ENCODE peak calls at places on chromosomes 5 and 9, in six cellular contexts. K is CD8-positive, alpha-beta T cell; G is stimulated activated CD4-positive, alpha-beta T cell treated with anti-CD3 and anti-CD28 coated beads, Interleukin-2, amount 100 ng/mL, for 48 hours; P is NCI-H510A; X is WTC11; A is HTR-8/SVneo. L is an unnamed sample.

GRCh38 chr9:117430813-117431212 is 16.0 kb upstream of the ASTN2 start:
- DNase-seq in K (no peak), G (no peak), P (no peak), X (no peak), A (no peak), L (no peak)

GRCh38 chr5:140555747-140556312 is 1.4 kb downstream of the SRA1 start:
- DNase-seq in K (no peak), G (no peak), P (no peak), X (no peak), A (no peak), L (no peak)

GRCh38 chr5:102654559-102655354 is 100.3 kb upstream of the PAM start:
- DNase-seq in K (no peak), G (no peak), P (no peak), X (no peak), A (no peak), L (no peak)

GRCh38 chr5:128546658-128547281 is 8.7 kb upstream of the FBN2 start:
- DNase-seq in K (no peak), G (no peak), P (peak), X (no peak), A (no peak), L (no peak)

GRCh38 chr5:173762930-173763329 is 125.2 kb upstream of the CPEB4 start:
- DNase-seq in K (no peak), G (no peak), P (no peak), X (no peak), A (no peak), L (no peak)

GRCh38 chr5:134227259-134227658 is 1.4 kb upstream of the PPP2CA start:
- DNase-seq in K (no peak), G (peak), P (peak), X (peak), A (no peak), L (peak)

GRCh38 chr9:97689401-97689800 is 7.7 kb downstream of the XPA start:
- DNase-seq in K (no peak), G (no peak), P (no peak), X (no peak), A (no peak), L (no peak)

GRCh38 chr5:177147239-177147638 is 13.7 kb downstream of the NSD1 start:
- DNase-seq in K (no peak), G (no peak), P (no peak), X (no peak), A (no peak), L (no peak)

GRCh38 chr9:134211811-134212460 is 47.6 kb upstream of the RNU6ATAC start:
- DNase-seq in K (no peak), G (no peak), P (no peak), X (no peak), A (no peak), L (no peak)

GRCh38 chr9:122367065-122367464 is 3.8 kb upstream of the PTGS1 start:
- DNase-seq in K (no peak), G (no peak), P (no peak), X (no peak), A (no peak), L (no peak)

GRCh38 chr9:132341177-132341840 is 13.5 kb downstream of the SETX start:
- DNase-seq in K (no peak), G (no peak), P (no peak), X (no peak), A (no peak), L (no peak)

GRCh38 chr9:32220750-32221149 is 163.7 kb upstream of the ACO1 start:
- DNase-seq in K (no peak), G (no peak), P (no peak), X (no peak), A (no peak), L (no peak)